ENCODE peak calls at places on chromosome 9, in seven cellular contexts. X is cardiac muscle cell, L is colonic mucosa, S is left ventricle myocardium inferior, A is kidney, T is right cardiac atrium, M is tibial artery. Q is an unnamed sample.

GRCh38 chr9:19656704-19657103 is 132.1 kb downstream of the SLC24A2 start:
- DNase-seq in A (no peak), X (no peak), T (no peak), L (no peak), M (no peak), S (no peak), Q (no peak)

GRCh38 chr9:133726401-133727276 is 11.5 kb downstream of the SARDH start:
- DNase-seq in L (peak), T (peak), A (peak), X (peak), S (peak), M (peak), Q (no peak)

GRCh38 chr9:116687762-116688160 is 656 bp downstream of the TRIM32 start:
- DNase-seq in S (no peak), T (no peak), A (no peak), X (peak), L (no peak), M (no peak), Q (no peak)

GRCh38 chr9:35423499-35423898 is 66.4 kb upstream of the RUSC2 start:
- DNase-seq in M (no peak), X (no peak), A (no peak), L (no peak), T (no peak), S (no peak), Q (no peak)

GRCh38 chr9:95696701-95697100 is 178.8 kb upstream of the ERCC6L2 start:
- DNase-seq in A (no peak), S (no peak), X (no peak), L (peak), T (no peak), M (no peak), Q (no peak)

GRCh38 chr9:120741701-120742100 is 27.4 kb upstream of the MEGF9 start:
- DNase-seq in S (no peak), T (no peak), M (no peak), L (no peak), X (no peak), A (no peak), Q (no peak)

GRCh38 chr9:125694478-125694877 is 12.5 kb downstream of the MAPKAP1 start:
- DNase-seq in L (no peak), S (no peak), M (no peak), T (no peak), A (no peak), X (peak), Q (no peak)

GRCh38 chr9:129405831-129406220 is 215.1 kb downstream of the C9orf50 start:
- DNase-seq in A (peak), M (no peak), X (no peak), T (peak), L (no peak), S (peak), Q (no peak)

GRCh38 chr9:88243736-88244135 is 105.5 kb upstream of the SPATA31C2 start:
- DNase-seq in S (no peak), L (no peak), X (no peak), M (no peak), A (no peak), T (no peak), Q (no peak)

GRCh38 chr9:89616411-89616810 is 11.6 kb downstream of the GADD45G start:
- DNase-seq in M (no peak), T (no peak), X (no peak), L (no peak), S (no peak), A (no peak), Q (no peak)

GRCh38 chr9:89617978-89618377 is 13.2 kb downstream of the GADD45G start:
- DNase-seq in A (peak), T (no peak), L (no peak), S (no peak), X (no peak), M (no peak), Q (no peak)

GRCh38 chr9:89619739-89620138 is 14.9 kb downstream of the GADD45G start:
- DNase-seq in T (no peak), S (no peak), A (no peak), L (no peak), M (no peak), X (no peak), Q (no peak)

GRCh38 chr9:89621031-89621430 is 16.2 kb downstream of the GADD45G start:
- DNase-seq in M (no peak), L (no peak), S (no peak), A (no peak), X (no peak), T (no peak), Q (no peak)

DNA sequence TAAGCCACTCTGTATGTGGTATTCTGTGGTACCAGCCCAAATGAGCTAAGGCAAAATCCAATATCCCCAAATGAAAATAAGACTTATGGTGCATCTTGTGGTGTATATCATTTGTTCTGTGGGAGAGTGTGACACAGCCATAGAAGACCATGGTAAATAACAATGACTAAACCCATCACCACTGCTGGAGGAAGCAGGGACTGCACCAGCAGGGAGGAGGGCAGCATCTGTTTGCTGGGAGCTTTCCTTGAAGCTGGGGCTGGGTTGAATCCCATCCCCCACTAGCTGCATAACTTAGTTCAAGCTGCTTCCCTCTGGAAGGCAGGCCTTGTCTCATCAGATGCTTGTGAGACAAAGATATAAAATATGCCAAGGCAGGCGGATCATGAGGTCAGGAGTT is 14.2 kb downstream of the GADD45G start:
- DNase-seq in X (no peak), T (no peak), M (no peak), A (no peak), L (no peak), S (no peak), Q (no peak)
- H3K4me3 ChIP-seq in X (no peak), T (no peak), M (no peak), A (no peak), L (no peak), S (no peak), Q (no peak)

GRCh38 chr9:131546336-131547084 is 1.2 kb downstream of the PRRT1B start:
- DNase-seq in T (no peak), S (no peak), X (peak), A (no peak), L (peak), M (no peak), Q (no peak)
- H3K4me3 ChIP-seq in T (peak), S (peak), X (peak), A (no peak), L (peak), M (no peak), Q (peak)

DNA sequence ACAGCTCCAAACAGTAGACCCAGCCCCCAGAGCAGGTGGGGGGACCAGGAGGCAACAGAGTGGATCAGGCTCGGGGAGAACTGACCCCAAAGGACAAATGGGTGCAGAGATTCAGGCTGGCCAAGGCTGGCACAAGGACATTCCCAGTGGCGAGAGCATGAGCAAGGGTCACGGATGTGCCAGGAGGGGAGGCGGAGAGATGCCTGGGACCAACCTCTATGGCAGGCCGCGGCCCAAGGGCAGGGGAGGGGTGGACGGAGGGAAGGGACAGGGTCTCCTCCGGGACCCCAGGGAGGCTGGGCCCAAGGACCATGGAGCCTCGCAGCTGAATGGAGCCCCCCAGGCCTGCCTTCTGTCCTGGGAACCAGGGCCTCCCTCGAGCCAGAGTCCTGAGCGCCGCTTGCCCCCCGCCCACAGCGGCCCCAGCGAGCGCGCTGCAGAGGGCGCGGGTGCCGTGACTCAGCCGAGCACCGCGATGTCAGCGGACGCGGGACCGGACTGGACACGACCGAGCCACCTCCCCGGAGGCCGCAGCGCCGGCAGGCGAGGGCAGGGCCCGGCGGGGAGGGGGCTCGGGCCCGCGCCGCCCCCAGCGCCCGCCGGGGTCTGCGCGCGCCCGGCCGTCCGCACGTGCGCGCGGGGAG is 546 bp downstream of the ABCA2 start:
- DNase-seq in S (no peak), T (no peak), X (peak), M (no peak), A (no peak), L (no peak), Q (no peak)
- H3K4me3 ChIP-seq in S (peak), T (peak), X (peak), M (peak), A (peak), L (peak), Q (peak)

DNA sequence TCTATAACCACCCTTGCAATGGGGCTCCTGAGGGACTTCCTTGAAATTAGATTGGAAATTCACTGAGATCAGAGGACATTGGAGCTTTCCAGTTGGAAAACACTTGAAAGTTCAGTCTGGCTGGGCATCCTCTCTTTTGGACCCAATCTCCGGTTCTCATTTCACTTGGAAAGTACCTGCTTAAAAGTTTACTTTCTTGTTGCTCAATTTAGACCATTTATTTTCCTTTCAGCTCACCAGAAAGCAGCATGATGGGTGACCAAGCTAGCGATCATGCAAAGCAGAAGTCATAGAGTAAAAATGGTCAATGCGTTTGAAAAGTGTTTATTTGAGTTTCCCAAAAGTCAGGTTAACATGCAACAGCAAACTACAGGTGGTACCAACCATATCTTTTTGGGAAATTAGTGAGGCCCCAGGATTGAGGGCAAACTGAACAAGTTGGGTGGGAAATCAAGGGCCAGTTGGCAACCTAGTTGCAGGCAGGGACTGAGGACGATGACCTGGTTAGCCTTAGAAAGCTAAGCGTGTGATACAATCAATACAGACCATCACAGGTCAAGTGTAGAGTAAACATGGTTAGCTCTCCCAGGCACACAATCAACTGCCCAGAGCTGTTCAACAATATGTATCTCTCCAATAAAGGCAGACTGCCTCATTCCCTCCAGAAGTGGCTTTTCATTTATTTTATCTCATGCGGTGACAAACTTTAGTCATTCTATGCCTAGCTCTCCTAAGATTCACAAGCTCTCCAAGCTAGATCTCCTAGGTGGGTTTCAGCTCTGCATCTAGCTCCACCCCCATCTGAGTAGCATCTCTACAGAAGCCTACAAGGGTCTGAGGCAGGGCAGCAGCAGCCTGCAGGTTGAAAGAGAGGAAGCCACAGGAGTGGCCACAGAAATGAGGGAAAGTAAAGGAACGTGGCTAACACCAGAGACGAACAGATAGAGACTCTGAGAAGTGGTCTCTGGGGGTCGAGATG is 136.9 kb downstream of the UGCG start:
- DNase-seq in M (no peak), A (no peak), X (no peak), L (no peak), S (no peak), T (no peak), Q (no peak)
- H3K4me3 ChIP-seq in M (no peak), A (no peak), X (no peak), L (no peak), S (no peak), T (no peak), Q (no peak)

GRCh38 chr9:77712533-77713130 is 64.5 kb upstream of the GNA14 start:
- DNase-seq in L (no peak), S (no peak), X (no peak), T (no peak), M (no peak), A (no peak), Q (no peak)

GRCh38 chr9:77710276-77710675 is 62.2 kb upstream of the GNA14 start:
- DNase-seq in A (no peak), S (no peak), T (no peak), M (no peak), X (no peak), L (no peak), Q (no peak)

GRCh38 chr9:77710965-77711657 is 63.0 kb upstream of the GNA14 start:
- DNase-seq in S (no peak), X (no peak), L (no peak), T (no peak), M (no peak), A (no peak), Q (no peak)

GRCh38 chr9:77708416-77708815 is 60.3 kb upstream of the GNA14 start:
- DNase-seq in X (no peak), T (no peak), A (no peak), S (no peak), M (no peak), L (no peak), Q (no peak)

DNA sequence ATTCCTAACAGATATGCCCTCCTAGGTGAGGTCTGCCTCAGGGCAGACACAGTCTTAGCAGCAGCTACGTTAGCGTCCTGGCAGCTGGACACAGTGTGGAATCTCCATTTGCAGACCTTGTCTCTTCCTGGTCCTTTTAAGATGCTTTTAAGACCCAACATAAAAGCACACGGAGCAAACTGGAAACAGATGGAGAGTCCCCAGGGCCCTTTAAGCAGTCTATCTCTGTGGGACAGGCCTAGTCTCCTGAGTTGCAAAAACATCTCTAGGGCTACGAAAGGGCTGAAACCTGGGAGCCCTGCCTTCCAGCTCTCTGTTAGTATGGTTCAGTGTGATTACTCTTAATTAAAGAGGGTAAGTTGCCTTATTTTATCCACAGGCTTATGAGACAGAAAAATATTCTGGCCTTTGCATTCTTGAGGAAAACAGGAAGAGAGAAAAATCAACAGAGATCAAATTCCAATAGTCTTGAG is 66.0 kb upstream of the GNA14 start:
- DNase-seq in M (no peak), S (no peak), A (no peak), T (no peak), X (no peak), L (no peak), Q (no peak)
- H3K4me3 ChIP-seq in M (no peak), S (no peak), A (no peak), T (no peak), X (no peak), L (no peak), Q (no peak)

GRCh38 chr9:13570521-13570974 is 291.1 kb upstream of the MPDZ start:
- DNase-seq in L (no peak), S (no peak), T (peak), M (no peak), A (no peak), X (no peak), Q (no peak)

GRCh38 chr9:13567833-13568232 is 288.3 kb upstream of the MPDZ start:
- DNase-seq in X (no peak), M (no peak), A (no peak), S (no peak), T (no peak), L (no peak), Q (no peak)

GRCh38 chr9:13569706-13570423 is 290.4 kb upstream of the MPDZ start:
- DNase-seq in L (no peak), X (no peak), T (no peak), M (no peak), S (no peak), A (no peak), Q (no peak)

GRCh38 chr9:13568851-13569618 is 289.5 kb upstream of the MPDZ start:
- DNase-seq in L (no peak), T (peak), X (peak), S (peak), A (no peak), M (no peak), Q (no peak)

GRCh38 chr9:13568446-13568845 is 289.0 kb upstream of the MPDZ start:
- DNase-seq in S (no peak), A (no peak), M (no peak), X (no peak), T (peak), L (no peak), Q (no peak)
- H3K4me3 ChIP-seq in S (peak), A (peak), M (peak), X (no peak), T (peak), L (peak), Q (no peak)

GRCh38 chr9:131276891-131277672 is 772 bp upstream of the FAM78A start:
- DNase-seq in M (peak), L (no peak), T (peak), A (no peak), S (no peak), X (peak), Q (no peak)

GRCh38 chr9:131273791-131274673 is 2.3 kb downstream of the FAM78A start:
- DNase-seq in T (peak), X (no peak), M (no peak), A (peak), S (no peak), L (no peak), Q (peak)

GRCh38 chr9:131276107-131276888 is at the start of gene FAM78A:
- DNase-seq in S (peak), A (peak), L (no peak), M (peak), X (peak), T (peak), Q (no peak)

GRCh38 chr9:131274674-131275331 is 1.5 kb downstream of the FAM78A start:
- DNase-seq in S (peak), M (no peak), T (peak), L (no peak), A (peak), X (no peak), Q (no peak)

DNA sequence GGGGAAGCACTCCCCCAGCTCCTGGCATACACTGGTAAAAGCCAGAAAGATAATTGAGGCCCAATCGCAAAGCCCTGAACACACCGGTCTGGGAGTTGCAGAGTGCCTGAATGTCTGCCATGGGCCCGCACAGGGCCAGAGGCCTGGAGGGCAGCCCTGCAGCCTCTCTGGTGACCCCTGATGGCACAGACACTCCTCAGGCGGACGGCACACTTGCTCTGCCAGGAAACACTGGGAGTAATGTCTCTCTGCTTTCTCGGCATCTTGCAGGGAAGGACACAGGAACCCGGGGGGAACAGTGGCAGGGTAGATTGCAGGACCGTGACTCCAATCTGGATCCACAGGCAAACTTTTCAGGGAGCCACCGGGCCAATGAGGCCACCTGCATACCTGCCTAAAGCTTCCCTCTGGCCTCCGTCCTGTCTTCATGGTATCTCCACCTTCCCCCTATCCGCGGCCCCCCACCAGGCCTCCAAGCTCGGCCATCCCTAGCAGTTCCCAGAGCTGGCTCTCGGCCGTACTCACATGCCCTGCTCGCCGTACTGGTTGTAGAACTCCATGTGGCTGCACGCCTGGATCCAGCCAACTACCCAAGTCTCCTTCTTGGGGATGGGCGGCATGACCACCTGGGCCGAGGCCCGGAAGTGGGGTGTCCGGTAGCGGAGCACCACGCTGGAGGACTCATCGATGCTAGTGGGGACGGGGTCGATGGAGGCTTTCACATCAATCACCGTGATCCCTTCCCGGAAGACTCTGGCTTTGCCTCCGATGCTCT is 791 bp downstream of the FAM78A start:
- DNase-seq in A (peak), X (peak), L (no peak), T (peak), M (no peak), S (peak), Q (no peak)
- H3K4me3 ChIP-seq in A (peak), X (peak), L (peak), T (peak), M (peak), S (peak), Q (no peak)

GRCh38 chr9:21788752-21789151 is 13.7 kb upstream of the MTAP start:
- DNase-seq in L (no peak), A (no peak), M (no peak), X (peak), T (no peak), S (no peak), Q (no peak)

GRCh38 chr9:21795483-21795882 is 7.0 kb upstream of the MTAP start:
- DNase-seq in L (no peak), S (no peak), M (no peak), T (no peak), A (no peak), X (no peak), Q (no peak)

DNA sequence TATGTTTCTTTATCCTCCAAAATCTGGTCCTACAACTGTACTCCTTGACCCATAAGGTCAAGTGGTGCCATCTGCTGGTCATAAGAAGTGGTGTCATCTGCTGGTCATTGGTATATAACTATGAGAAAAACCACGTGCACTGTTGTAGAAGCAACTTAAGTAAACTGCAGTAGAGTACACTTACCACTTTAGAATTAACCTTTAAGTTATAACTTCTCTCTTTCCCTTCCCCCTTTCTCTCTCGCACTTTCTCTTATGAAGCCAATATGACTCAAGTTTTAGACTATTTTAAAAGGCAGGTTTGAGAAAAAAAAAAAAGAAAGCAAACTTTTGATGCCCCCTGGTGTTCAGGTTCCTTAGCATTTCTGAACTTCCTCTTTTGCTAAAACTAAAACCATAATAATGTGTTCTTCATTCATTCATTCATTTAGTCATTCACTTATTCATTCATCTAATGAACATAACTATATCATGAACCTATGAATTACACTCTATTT is 12.8 kb upstream of the MTAP start:
- DNase-seq in S (no peak), X (peak), M (no peak), A (no peak), T (peak), L (peak), Q (peak)
- H3K4me3 ChIP-seq in S (peak), X (no peak), M (no peak), A (no peak), T (no peak), L (no peak), Q (peak)

GRCh38 chr9:69175488-69175872 is 1.4 kb downstream of the TJP2 start:
- DNase-seq in A (no peak), L (no peak), X (no peak), T (no peak), S (no peak), M (no peak), Q (no peak)
- H3K4me3 ChIP-seq in A (peak), L (no peak), X (peak), T (peak), S (peak), M (peak), Q (no peak)